ENCODE peak calls at places on chromosome 19, in six cellular contexts. W is mesothelial cell of epicardium; A is CD4-positive, alpha-beta T cell; D is heart left ventricle; U is RWPE1; H is dorsolateral prefrontal cortex. R is an unnamed sample.

GRCh38 chr19:50476224-50476942 is at the start of the genes EMC10 and GARIN5A:
- DNase-seq in W (peak; percentile 92), H (peak; percentile 86), D (peak; percentile 91), A (peak; percentile 90), U (peak; percentile 100), R (no peak)

GRCh38 chr19:35908977-35909683 is 1.0 kb upstream of the TYROBP start:
- DNase-seq in W (no peak), D (peak; percentile 81), A (no peak), H (peak; percentile 22), U (no peak), R (no peak)

GRCh38 chr19:45179848-45180370 is 1.3 kb downstream of the BLOC1S3 start:
- DNase-seq in W (no peak), U (no peak), A (no peak), D (no peak), H (no peak), R (no peak)

GRCh38 chr19:31718041-31718440 is 368.8 kb upstream of the TSHZ3 start:
- DNase-seq in H (no peak), U (no peak), D (no peak), A (no peak), W (no peak), R (no peak)

GRCh38 chr19:17380426-17381138 is 3.4 kb upstream of the PLVAP start:
- DNase-seq in U (no peak), H (no peak), W (no peak), D (no peak), A (no peak), R (no peak)

GRCh38 chr19:4199699-4200293 is 17.3 kb downstream of the ANKRD24 start:
- DNase-seq in A (no peak), U (no peak), H (no peak), W (no peak), D (no peak), R (no peak)

GRCh38 chr19:46431824-46432223 is 3.1 kb upstream of the PNMA8C start:
- DNase-seq in D (no peak), H (no peak), A (no peak), W (no peak), U (no peak), R (no peak)

GRCh38 chr19:34578751-34579150 is 97.2 kb downstream of the WTIP start:
- DNase-seq in H (no peak), A (no peak), U (no peak), W (no peak), D (no peak), R (no peak)

GRCh38 chr19:4009990-4010807 is 2.7 kb downstream of the PIAS4 start:
- DNase-seq in U (no peak), W (no peak), A (no peak), D (no peak), H (no peak), R (no peak)

GRCh38 chr19:31378404-31378803 is 29.2 kb upstream of the TSHZ3 start:
- DNase-seq in D (peak; percentile 42), H (no peak), A (no peak), U (peak; percentile 25), W (no peak), R (no peak)

GRCh38 chr19:44740351-44740824 is 8.1 kb upstream of the BCL3 start:
- DNase-seq in H (no peak), U (no peak), W (no peak), A (no peak), D (no peak), R (no peak)

GRCh38 chr19:43561144-43561970 is 14.0 kb downstream of the XRCC1 start:
- DNase-seq in H (no peak), W (no peak), U (no peak), A (no peak), D (no peak), R (no peak)

GRCh38 chr19:12885749-12886706 is 973 bp downstream of the KLF1 start:
- DNase-seq in W (no peak), D (no peak), A (no peak), U (no peak), H (no peak), R (no peak)

GRCh38 chr19:4115818-4116385 is 8.0 kb downstream of the MAP2K2 start:
- DNase-seq in H (peak; percentile 38), U (no peak), A (no peak), W (no peak), D (no peak), R (no peak)

GRCh38 chr19:8361921-8362793 is 1.8 kb upstream of the ANGPTL4 start:
- DNase-seq in D (peak; percentile 93), A (no peak), W (peak; percentile 28), U (peak; percentile 94), H (peak; percentile 82), R (no peak)

GRCh38 chr19:3699071-3699740 is 1.1 kb downstream of the PIP5K1C start:
- DNase-seq in D (peak; percentile 61), A (no peak), W (no peak), U (no peak), H (peak; percentile 70), R (no peak)

GRCh38 chr19:4913996-4914735 is 4.9 kb downstream of the UHRF1 start:
- DNase-seq in D (no peak), H (no peak), A (no peak), U (no peak), W (no peak), R (no peak)

GRCh38 chr19:30078381-30078910 is 136.4 kb downstream of the URI1 start:
- DNase-seq in W (no peak), D (no peak), H (no peak), U (no peak), A (no peak), R (no peak)

GRCh38 chr19:15118789-15119494 is 11.7 kb downstream of the SYDE1 start:
- DNase-seq in H (no peak), A (no peak), W (no peak), U (no peak), D (no peak), R (no peak)

GRCh38 chr19:48348737-48349136 is 15.0 kb downstream of the TMEM143 start:
- DNase-seq in H (no peak), D (no peak), U (no peak), W (no peak), A (no peak), R (no peak)

GRCh38 chr19:48350856-48351255 is 12.9 kb downstream of the TMEM143 start:
- DNase-seq in A (no peak), W (no peak), D (no peak), U (no peak), H (no peak), R (no peak)

GRCh38 chr19:48353682-48354081 is 10.1 kb downstream of the TMEM143 start:
- DNase-seq in U (no peak), A (no peak), D (no peak), H (no peak), W (no peak), R (no peak)

GRCh38 chr19:48354332-48354992 is 9.3 kb downstream of the TMEM143 start:
- DNase-seq in A (no peak), W (no peak), D (no peak), H (no peak), U (no peak), R (no peak)

GRCh38 chr19:48351341-48351752 is 12.4 kb downstream of the TMEM143 start:
- DNase-seq in W (no peak), A (peak; percentile 70), U (peak; percentile 45), D (peak; percentile 58), H (no peak), R (peak; percentile 81)
- TF ChIP-seq CTCF in W (peak; percentile 66), A (peak; percentile 78), U (peak; percentile 75), D (peak; percentile 82), H (peak; percentile 59), R (peak; percentile 73)

GRCh38 chr19:708154-709141 is at the start of gene PALM:
- DNase-seq in U (no peak), H (peak; percentile 33), A (no peak), W (no peak), D (peak; percentile 47), R (peak; percentile 48)
- TF ChIP-seq CTCF in U (peak; percentile 26), H (no peak), A (no peak), W (no peak), D (peak; percentile 45), R (no peak)

DNA sequence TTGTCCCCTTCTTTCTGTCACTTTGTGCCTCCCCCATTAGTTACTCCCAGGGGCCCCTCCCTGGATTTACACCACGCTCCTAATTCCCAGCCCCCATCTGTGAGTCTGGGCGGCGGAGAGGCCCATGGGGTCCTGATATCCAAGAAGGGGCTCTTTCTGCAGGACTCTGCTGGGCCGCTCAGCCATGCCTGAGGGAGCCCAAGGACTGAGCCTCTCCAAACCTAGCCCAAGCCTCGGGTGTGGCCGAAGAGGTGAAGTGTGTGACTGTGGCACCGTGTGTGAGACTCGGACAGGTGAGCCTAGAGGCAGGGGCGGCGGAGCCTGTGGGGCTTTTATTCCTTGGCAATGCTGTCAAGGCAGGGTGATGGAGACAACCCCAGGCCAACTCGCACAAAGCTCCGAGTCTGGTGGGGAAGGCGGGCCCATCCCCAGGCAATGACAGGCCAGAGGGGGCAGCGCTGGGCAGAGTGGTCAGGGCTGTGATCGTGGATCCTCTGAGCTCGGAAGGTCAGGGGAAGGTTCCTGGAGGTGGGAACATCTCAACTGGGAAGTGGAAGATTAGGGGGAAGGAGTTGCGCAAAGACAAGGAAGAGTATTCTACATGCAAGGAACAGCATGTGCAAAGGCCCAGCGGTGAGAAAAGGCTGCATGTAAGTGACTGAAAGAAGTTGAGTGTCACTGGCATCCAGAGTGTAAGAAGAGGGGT is 1.6 kb downstream of the PLEKHG2 start:
- DNase-seq in U (no peak), H (no peak), A (no peak), W (no peak), D (no peak), R (peak; percentile 55)
- TF ChIP-seq CTCF in U (no peak), H (no peak), A (no peak), W (no peak), D (no peak), R (peak; percentile 13)

GRCh38 chr19:6481541-6482342 is at the start of gene DENND1C:
- DNase-seq in H (no peak), W (no peak), A (peak; percentile 62), U (no peak), D (no peak), R (peak; percentile 61)
- TF ChIP-seq CTCF in H (peak; percentile 50), W (peak; percentile 38), A (no peak), U (peak; percentile 22), D (peak; percentile 47), R (peak; percentile 65)

R was measured in endothelial cell.